ENCODE peak calls at places on chromosomes 1 and 21, in nine cellular contexts. One of them, this sample, is unnamed.

GRCh38 chr1:228021526-228022030 is 14.8 kb downstream of the WNT3A start:
- DNase-seq in upper lobe of right lung: peak; percentile 63
- DNase-seq in right cardiac atrium: no peak
- DNase-seq in GM23248: no peak
- DNase-seq in ascending aorta: peak; percentile 54
- DNase-seq in naive thymus-derived CD4-positive, alpha-beta T cell: no peak
- DNase-seq in aorta: peak; percentile 36
- DNase-seq in tibial artery: no peak
- DNase-seq in mesenchymal stem cell: no peak
- DNase-seq in this sample: no peak

GRCh38 chr1:201778279-201779023 is 50.5 kb upstream of the IPO9 start:
- DNase-seq in GM23248: peak; percentile 75
- DNase-seq in naive thymus-derived CD4-positive, alpha-beta T cell: no peak
- DNase-seq in ascending aorta: peak; percentile 81
- DNase-seq in aorta: no peak
- DNase-seq in mesenchymal stem cell: no peak
- DNase-seq in upper lobe of right lung: no peak
- DNase-seq in tibial artery: peak; percentile 60
- DNase-seq in right cardiac atrium: no peak
- DNase-seq in this sample: no peak

GRCh38 chr1:30444850-30445249 is 278.5 kb downstream of the MATN1 start:
- DNase-seq in tibial artery: no peak
- DNase-seq in GM23248: no peak
- DNase-seq in right cardiac atrium: no peak
- DNase-seq in naive thymus-derived CD4-positive, alpha-beta T cell: no peak
- DNase-seq in ascending aorta: no peak
- DNase-seq in mesenchymal stem cell: no peak
- DNase-seq in aorta: no peak
- DNase-seq in upper lobe of right lung: no peak
- DNase-seq in this sample: no peak

GRCh38 chr1:209714338-209714737 is 9.7 kb downstream of the HSD11B1 start:
- DNase-seq in right cardiac atrium: no peak
- DNase-seq in aorta: no peak
- DNase-seq in naive thymus-derived CD4-positive, alpha-beta T cell: no peak
- DNase-seq in mesenchymal stem cell: no peak
- DNase-seq in GM23248: no peak
- DNase-seq in ascending aorta: no peak
- DNase-seq in upper lobe of right lung: no peak
- DNase-seq in tibial artery: no peak
- DNase-seq in this sample: no peak

GRCh38 chr1:51955797-51956527 is 34.5 kb downstream of the RAB3B start:
- DNase-seq in ascending aorta: no peak
- DNase-seq in tibial artery: no peak
- DNase-seq in GM23248: no peak
- DNase-seq in naive thymus-derived CD4-positive, alpha-beta T cell: no peak
- DNase-seq in upper lobe of right lung: no peak
- DNase-seq in mesenchymal stem cell: no peak
- DNase-seq in right cardiac atrium: no peak
- DNase-seq in aorta: no peak
- DNase-seq in this sample: no peak

GRCh38 chr1:239386453-239387303 is at the start of gene CHRM3:
- DNase-seq in mesenchymal stem cell: no peak
- DNase-seq in aorta: peak; percentile 57
- DNase-seq in upper lobe of right lung: peak; percentile 89
- DNase-seq in naive thymus-derived CD4-positive, alpha-beta T cell: no peak
- DNase-seq in tibial artery: peak; percentile 20
- DNase-seq in right cardiac atrium: peak; percentile 36
- DNase-seq in GM23248: peak; percentile 6
- DNase-seq in ascending aorta: no peak
- DNase-seq in this sample: no peak

GRCh38 chr1:55259906-55260608 is 44.9 kb upstream of the USP24 start:
- DNase-seq in GM23248: no peak
- DNase-seq in upper lobe of right lung: no peak
- DNase-seq in naive thymus-derived CD4-positive, alpha-beta T cell: no peak
- DNase-seq in aorta: no peak
- DNase-seq in mesenchymal stem cell: no peak
- DNase-seq in ascending aorta: no peak
- DNase-seq in right cardiac atrium: no peak
- DNase-seq in tibial artery: no peak
- DNase-seq in this sample: no peak

GRCh38 chr1:5448486-5448885 is 543.7 kb downstream of the NPHP4 start:
- DNase-seq in ascending aorta: no peak
- DNase-seq in aorta: no peak
- DNase-seq in right cardiac atrium: no peak
- DNase-seq in naive thymus-derived CD4-positive, alpha-beta T cell: no peak
- DNase-seq in GM23248: no peak
- DNase-seq in upper lobe of right lung: peak; percentile 23
- DNase-seq in mesenchymal stem cell: no peak
- DNase-seq in tibial artery: no peak
- DNase-seq in this sample: peak; percentile 3

GRCh38 chr1:165355977-165356811 is at the start of gene LMX1A:
- DNase-seq in mesenchymal stem cell: no peak
- DNase-seq in GM23248: peak; percentile 35
- DNase-seq in ascending aorta: no peak
- DNase-seq in right cardiac atrium: peak; percentile 24
- DNase-seq in upper lobe of right lung: no peak
- DNase-seq in tibial artery: peak; percentile 37
- DNase-seq in aorta: no peak
- DNase-seq in naive thymus-derived CD4-positive, alpha-beta T cell: no peak
- DNase-seq in this sample: no peak

GRCh38 chr1:165354739-165355138 is 1.8 kb downstream of the LMX1A start:
- DNase-seq in naive thymus-derived CD4-positive, alpha-beta T cell: no peak
- DNase-seq in right cardiac atrium: no peak
- DNase-seq in upper lobe of right lung: no peak
- DNase-seq in mesenchymal stem cell: no peak
- DNase-seq in GM23248: no peak
- DNase-seq in tibial artery: no peak
- DNase-seq in aorta: no peak
- DNase-seq in ascending aorta: no peak
- DNase-seq in this sample: no peak

GRCh38 chr1:165353731-165354671 is 2.5 kb downstream of the LMX1A start:
- DNase-seq in tibial artery: no peak
- DNase-seq in aorta: no peak
- DNase-seq in upper lobe of right lung: no peak
- DNase-seq in mesenchymal stem cell: no peak
- DNase-seq in ascending aorta: no peak
- DNase-seq in GM23248: no peak
- DNase-seq in naive thymus-derived CD4-positive, alpha-beta T cell: no peak
- DNase-seq in right cardiac atrium: no peak
- DNase-seq in this sample: no peak

GRCh38 chr1:165355221-165355976 is 1.1 kb downstream of the LMX1A start:
- DNase-seq in upper lobe of right lung: no peak
- DNase-seq in right cardiac atrium: no peak
- DNase-seq in GM23248: no peak
- DNase-seq in tibial artery: no peak
- DNase-seq in mesenchymal stem cell: no peak
- DNase-seq in ascending aorta: no peak
- DNase-seq in naive thymus-derived CD4-positive, alpha-beta T cell: no peak
- DNase-seq in aorta: no peak
- DNase-seq in this sample: no peak

GRCh38 chr1:165356876-165357275 is 361 bp upstream of the LMX1A start:
- DNase-seq in naive thymus-derived CD4-positive, alpha-beta T cell: no peak
- DNase-seq in tibial artery: no peak
- DNase-seq in aorta: no peak
- DNase-seq in ascending aorta: no peak
- DNase-seq in upper lobe of right lung: no peak
- DNase-seq in right cardiac atrium: no peak
- DNase-seq in mesenchymal stem cell: no peak
- DNase-seq in GM23248: no peak
- DNase-seq in this sample: no peak
- H3K4me3 ChIP-seq in naive thymus-derived CD4-positive, alpha-beta T cell: no peak overlapping the region
- H3K4me3 ChIP-seq in tibial artery: peak overlapping the region; percentile 53
- H3K4me3 ChIP-seq in aorta: no peak overlapping the region
- H3K4me3 ChIP-seq in ascending aorta: peak overlapping the region; percentile 60
- H3K4me3 ChIP-seq in upper lobe of right lung: peak overlapping the region; percentile 36
- H3K4me3 ChIP-seq in right cardiac atrium: peak overlapping the region; percentile 40
- H3K4me3 ChIP-seq in mesenchymal stem cell: peak overlapping the region; percentile 73
- H3K4me3 ChIP-seq in GM23248: no peak overlapping the region
- H3K4me3 ChIP-seq in this sample: no peak overlapping the region

GRCh38 chr1:43304287-43304615 is 3.5 kb downstream of the TIE1 start:
- DNase-seq in mesenchymal stem cell: no peak
- DNase-seq in tibial artery: no peak
- DNase-seq in GM23248: no peak
- DNase-seq in right cardiac atrium: no peak
- DNase-seq in ascending aorta: no peak
- DNase-seq in naive thymus-derived CD4-positive, alpha-beta T cell: no peak
- DNase-seq in aorta: no peak
- DNase-seq in upper lobe of right lung: no peak
- DNase-seq in this sample: no peak

GRCh38 chr1:43302226-43302625 is 1.4 kb downstream of the TIE1 start:
- DNase-seq in mesenchymal stem cell: no peak
- DNase-seq in naive thymus-derived CD4-positive, alpha-beta T cell: no peak
- DNase-seq in tibial artery: no peak
- DNase-seq in ascending aorta: no peak
- DNase-seq in aorta: no peak
- DNase-seq in upper lobe of right lung: no peak
- DNase-seq in right cardiac atrium: no peak
- DNase-seq in GM23248: no peak
- DNase-seq in this sample: no peak

GRCh38 chr1:43302721-43303476 is 2.1 kb downstream of the TIE1 start:
- DNase-seq in upper lobe of right lung: peak; percentile 15
- DNase-seq in ascending aorta: no peak
- DNase-seq in tibial artery: no peak
- DNase-seq in naive thymus-derived CD4-positive, alpha-beta T cell: no peak
- DNase-seq in aorta: peak; percentile 1
- DNase-seq in mesenchymal stem cell: no peak
- DNase-seq in GM23248: peak; percentile 48
- DNase-seq in right cardiac atrium: no peak
- DNase-seq in this sample: no peak

GRCh38 chr1:43304771-43305300 is 4.1 kb downstream of the TIE1 start:
- DNase-seq in GM23248: no peak
- DNase-seq in tibial artery: no peak
- DNase-seq in naive thymus-derived CD4-positive, alpha-beta T cell: no peak
- DNase-seq in right cardiac atrium: no peak
- DNase-seq in upper lobe of right lung: peak; percentile 59
- DNase-seq in aorta: peak; percentile 40
- DNase-seq in ascending aorta: no peak
- DNase-seq in mesenchymal stem cell: no peak
- DNase-seq in this sample: no peak

DNA sequence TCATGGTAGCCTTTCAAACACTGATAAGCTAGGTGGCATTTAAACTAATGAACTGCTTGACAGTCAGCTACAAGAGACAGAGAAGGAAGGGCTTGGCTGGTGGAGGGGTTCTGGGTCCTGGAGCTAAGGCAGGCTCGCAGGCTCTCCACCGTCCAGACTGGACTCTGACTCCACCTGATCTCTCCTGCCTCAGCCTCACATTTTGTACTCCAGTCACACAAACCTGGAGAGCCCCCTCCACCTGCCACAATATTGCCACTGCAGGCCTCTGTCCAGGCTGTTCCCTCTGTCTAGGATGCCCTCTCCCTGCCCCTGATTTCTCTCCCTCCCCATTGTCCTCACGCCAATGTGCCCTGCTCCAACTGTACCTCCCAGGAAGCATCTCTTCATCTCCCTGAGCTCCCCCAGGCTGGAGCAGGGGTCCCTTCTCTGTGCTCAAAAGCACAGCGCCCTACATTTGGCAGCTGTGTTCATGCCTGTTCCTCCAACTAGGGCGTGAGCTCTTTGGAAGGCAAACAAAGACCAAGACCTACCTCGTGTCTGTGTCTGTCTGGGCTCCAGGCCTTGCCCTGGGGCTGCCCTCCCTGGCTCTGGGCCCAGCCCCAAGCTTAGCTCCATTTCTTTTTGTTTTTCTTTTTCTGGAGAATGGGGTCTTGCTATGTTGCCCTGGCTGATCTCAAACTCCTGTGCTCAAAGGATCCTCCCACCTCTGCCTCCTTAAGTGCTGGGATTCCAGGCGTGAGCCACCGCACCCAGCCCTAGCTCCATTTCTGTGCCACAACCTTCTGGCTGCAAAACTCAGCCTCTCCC is 2.9 kb downstream of the TIE1 start:
- DNase-seq in aorta: peak; percentile 21
- DNase-seq in tibial artery: no peak
- DNase-seq in right cardiac atrium: no peak
- DNase-seq in naive thymus-derived CD4-positive, alpha-beta T cell: no peak
- DNase-seq in ascending aorta: no peak
- DNase-seq in mesenchymal stem cell: no peak
- DNase-seq in GM23248: no peak
- DNase-seq in upper lobe of right lung: peak; percentile 42
- DNase-seq in this sample: no peak
- H3K27ac ChIP-seq in aorta: no peak overlapping the region
- H3K27ac ChIP-seq in tibial artery: peak overlapping the region; percentile 9
- H3K27ac ChIP-seq in right cardiac atrium: peak overlapping the region; percentile 79
- H3K27ac ChIP-seq in naive thymus-derived CD4-positive, alpha-beta T cell: no peak overlapping the region
- H3K27ac ChIP-seq in ascending aorta: no peak overlapping the region
- H3K27ac ChIP-seq in mesenchymal stem cell: no peak overlapping the region
- H3K27ac ChIP-seq in GM23248: no peak overlapping the region
- H3K27ac ChIP-seq in upper lobe of right lung: peak overlapping the region; percentile 17
- H3K27ac ChIP-seq in this sample: no peak overlapping the region

DNA sequence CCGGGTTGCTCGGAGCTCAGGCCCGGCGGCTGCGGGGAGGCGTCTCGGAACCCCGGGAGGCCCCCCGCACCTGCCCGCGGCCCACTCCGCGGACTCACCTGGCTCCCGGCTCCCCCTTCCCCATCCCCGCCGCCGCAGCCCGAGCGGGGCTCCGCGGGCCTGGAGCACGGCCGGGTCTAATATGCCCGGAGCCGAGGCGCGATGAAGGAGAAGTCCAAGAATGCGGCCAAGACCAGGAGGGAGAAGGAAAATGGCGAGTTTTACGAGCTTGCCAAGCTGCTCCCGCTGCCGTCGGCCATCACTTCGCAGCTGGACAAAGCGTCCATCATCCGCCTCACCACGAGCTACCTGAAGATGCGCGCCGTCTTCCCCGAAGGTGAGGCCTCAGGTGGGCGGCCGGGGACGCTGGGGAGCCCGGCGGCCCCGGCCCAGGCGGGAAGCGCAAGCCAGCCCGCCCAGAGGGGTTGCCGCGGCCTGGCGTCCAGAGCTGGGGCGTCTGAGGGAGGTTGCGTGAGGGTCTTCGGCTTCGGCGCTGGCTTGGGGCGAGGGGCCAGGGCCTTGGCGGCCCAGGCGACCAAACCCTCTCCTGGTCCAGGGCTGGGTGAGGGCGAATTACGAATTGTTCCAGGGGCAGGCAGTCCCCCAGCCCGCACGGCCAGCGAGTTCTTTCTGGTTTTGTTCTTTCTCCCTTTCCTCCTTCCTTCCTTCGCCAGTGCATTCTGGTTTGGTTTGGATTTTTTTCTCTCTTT is 805 bp downstream of the SIM2 start:
- DNase-seq in right cardiac atrium: no peak
- DNase-seq in GM23248: peak; percentile 28
- DNase-seq in aorta: peak; percentile 21
- DNase-seq in upper lobe of right lung: peak; percentile 52
- DNase-seq in naive thymus-derived CD4-positive, alpha-beta T cell: no peak
- DNase-seq in ascending aorta: no peak
- DNase-seq in mesenchymal stem cell: no peak
- DNase-seq in tibial artery: no peak
- DNase-seq in this sample: no peak
- H3K4me3 ChIP-seq in right cardiac atrium: peak overlapping the region; percentile 47
- H3K4me3 ChIP-seq in GM23248: no peak overlapping the region
- H3K4me3 ChIP-seq in aorta: no peak overlapping the region
- H3K4me3 ChIP-seq in upper lobe of right lung: no peak overlapping the region
- H3K4me3 ChIP-seq in naive thymus-derived CD4-positive, alpha-beta T cell: no peak overlapping the region
- H3K4me3 ChIP-seq in ascending aorta: peak overlapping the region; percentile 65
- H3K4me3 ChIP-seq in mesenchymal stem cell: peak overlapping the region; percentile 69
- H3K4me3 ChIP-seq in tibial artery: peak overlapping the region; percentile 41
- H3K4me3 ChIP-seq in this sample: no peak overlapping the region

DNA sequence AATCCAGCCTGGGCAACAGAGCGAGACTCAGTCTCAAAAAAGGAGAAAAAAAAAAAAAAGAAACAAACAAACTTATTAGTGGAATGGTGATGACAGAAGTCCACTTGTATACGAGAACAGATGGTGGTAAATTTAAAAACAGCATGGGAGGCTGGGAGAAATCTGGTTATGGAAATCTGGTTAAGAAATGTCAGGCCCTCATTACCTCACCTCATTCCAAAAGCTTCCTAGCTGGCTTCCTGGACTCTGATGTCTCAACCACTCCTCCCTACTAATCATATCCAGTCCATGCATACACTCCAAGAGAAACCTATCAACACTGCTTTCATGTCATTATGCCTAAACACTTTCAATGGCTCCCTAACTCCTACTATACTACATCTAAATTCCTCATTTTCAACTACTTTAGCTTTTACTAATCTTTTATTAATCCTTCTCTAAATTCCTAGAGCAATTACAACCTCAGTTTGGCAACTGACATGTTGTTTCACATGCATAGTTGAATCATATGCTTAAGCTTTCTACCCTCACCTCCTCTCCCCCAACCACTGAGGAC is 52.9 kb downstream of the FOXJ3 start:
- DNase-seq in mesenchymal stem cell: peak; percentile 58
- DNase-seq in aorta: no peak
- DNase-seq in tibial artery: no peak
- DNase-seq in GM23248: peak; percentile 85
- DNase-seq in naive thymus-derived CD4-positive, alpha-beta T cell: no peak
- DNase-seq in right cardiac atrium: no peak
- DNase-seq in upper lobe of right lung: no peak
- DNase-seq in ascending aorta: no peak
- DNase-seq in this sample: no peak
- H3K27ac ChIP-seq in mesenchymal stem cell: no peak overlapping the region
- H3K27ac ChIP-seq in aorta: no peak overlapping the region
- H3K27ac ChIP-seq in tibial artery: no peak overlapping the region
- H3K27ac ChIP-seq in GM23248: peak overlapping the region; percentile 54
- H3K27ac ChIP-seq in naive thymus-derived CD4-positive, alpha-beta T cell: no peak overlapping the region
- H3K27ac ChIP-seq in right cardiac atrium: no peak overlapping the region
- H3K27ac ChIP-seq in upper lobe of right lung: no peak overlapping the region
- H3K27ac ChIP-seq in ascending aorta: no peak overlapping the region
- H3K27ac ChIP-seq in this sample: no peak overlapping the region